ENCODE peak calls at places on chromosome 22, in seven cellular contexts. One of them, this sample, is unnamed.

GRCh38 chr22:38923463-38924196 is 33.8 kb upstream of the APOBEC3A start:
- DNase-seq in MM.1S: no peak
- DNase-seq in PC-9: peak; percentile 89
- DNase-seq in mammary epithelial cell: peak; percentile 83
- DNase-seq in sigmoid colon: peak; percentile 93
- DNase-seq in suprapubic skin: no peak
- DNase-seq in endodermal cell: peak; percentile 69
- DNase-seq in this sample: peak; percentile 82

GRCh38 chr22:29799217-29799680 is 32.1 kb downstream of the UQCR10 start:
- DNase-seq in mammary epithelial cell: peak; percentile 87
- DNase-seq in sigmoid colon: peak; percentile 94
- DNase-seq in PC-9: peak; percentile 98
- DNase-seq in suprapubic skin: peak; percentile 95
- DNase-seq in MM.1S: no peak
- DNase-seq in endodermal cell: no peak
- DNase-seq in this sample: peak; percentile 90

GRCh38 chr22:42473484-42474193 is 41.4 kb upstream of the NFAM1 start:
- DNase-seq in endodermal cell: no peak
- DNase-seq in MM.1S: peak; percentile 44
- DNase-seq in mammary epithelial cell: peak; percentile 53
- DNase-seq in suprapubic skin: no peak
- DNase-seq in sigmoid colon: no peak
- DNase-seq in PC-9: peak; percentile 64
- DNase-seq in this sample: no peak

GRCh38 chr22:40557972-40558371 is 78.5 kb downstream of the MRTFA start:
- DNase-seq in sigmoid colon: no peak
- DNase-seq in suprapubic skin: no peak
- DNase-seq in MM.1S: no peak
- DNase-seq in PC-9: no peak
- DNase-seq in mammary epithelial cell: no peak
- DNase-seq in endodermal cell: no peak
- DNase-seq in this sample: no peak

GRCh38 chr22:42695294-42695693 is 25.4 kb downstream of the A4GALT start:
- DNase-seq in mammary epithelial cell: no peak
- DNase-seq in endodermal cell: no peak
- DNase-seq in suprapubic skin: no peak
- DNase-seq in PC-9: no peak
- DNase-seq in sigmoid colon: no peak
- DNase-seq in MM.1S: no peak
- DNase-seq in this sample: no peak

GRCh38 chr22:30675436-30675835 is 7.8 kb upstream of the DUSP18 start:
- DNase-seq in endodermal cell: no peak
- DNase-seq in mammary epithelial cell: no peak
- DNase-seq in sigmoid colon: no peak
- DNase-seq in suprapubic skin: no peak
- DNase-seq in PC-9: no peak
- DNase-seq in MM.1S: no peak
- DNase-seq in this sample: no peak

GRCh38 chr22:40415531-40416266 is 45.3 kb downstream of the SGSM3 start:
- DNase-seq in suprapubic skin: no peak
- DNase-seq in sigmoid colon: no peak
- DNase-seq in MM.1S: no peak
- DNase-seq in endodermal cell: no peak
- DNase-seq in PC-9: no peak
- DNase-seq in mammary epithelial cell: no peak
- DNase-seq in this sample: no peak

GRCh38 chr22:39999144-39999757 is 4.5 kb downstream of the FAM83F start:
- DNase-seq in endodermal cell: no peak
- DNase-seq in MM.1S: no peak
- DNase-seq in sigmoid colon: no peak
- DNase-seq in PC-9: no peak
- DNase-seq in suprapubic skin: no peak
- DNase-seq in mammary epithelial cell: no peak
- DNase-seq in this sample: peak; percentile 41

GRCh38 chr22:33861216-33861875 is 58.9 kb downstream of the LARGE1 start:
- DNase-seq in PC-9: no peak
- DNase-seq in MM.1S: no peak
- DNase-seq in mammary epithelial cell: no peak
- DNase-seq in sigmoid colon: no peak
- DNase-seq in suprapubic skin: no peak
- DNase-seq in endodermal cell: no peak
- DNase-seq in this sample: no peak

GRCh38 chr22:20217563-20217962 is 50.6 kb downstream of the RTN4R start:
- DNase-seq in PC-9: no peak
- DNase-seq in sigmoid colon: no peak
- DNase-seq in endodermal cell: no peak
- DNase-seq in MM.1S: no peak
- DNase-seq in suprapubic skin: no peak
- DNase-seq in mammary epithelial cell: no peak
- DNase-seq in this sample: no peak

GRCh38 chr22:48305726-48306235 is 1521.9 kb downstream of the BRD1 start:
- DNase-seq in sigmoid colon: no peak
- DNase-seq in suprapubic skin: no peak
- DNase-seq in endodermal cell: no peak
- DNase-seq in mammary epithelial cell: no peak
- DNase-seq in MM.1S: no peak
- DNase-seq in PC-9: no peak
- DNase-seq in this sample: no peak

GRCh38 chr22:20015971-20016733 is 471 bp downstream of the ARVCF start:
- DNase-seq in endodermal cell: peak; percentile 83
- DNase-seq in sigmoid colon: peak; percentile 72
- DNase-seq in suprapubic skin: no peak
- DNase-seq in mammary epithelial cell: no peak
- DNase-seq in PC-9: no peak
- DNase-seq in MM.1S: no peak
- DNase-seq in this sample: no peak

GRCh38 chr22:41197808-41198585 is 7.1 kb upstream of the L3MBTL2 start:
- DNase-seq in suprapubic skin: no peak
- DNase-seq in endodermal cell: peak; percentile 66
- DNase-seq in PC-9: peak; percentile 62
- DNase-seq in mammary epithelial cell: no peak
- DNase-seq in sigmoid colon: no peak
- DNase-seq in MM.1S: peak; percentile 55
- DNase-seq in this sample: no peak

GRCh38 chr22:21009638-21010425 is 5.1 kb upstream of the P2RX6 start:
- DNase-seq in mammary epithelial cell: peak; percentile 58
- DNase-seq in PC-9: peak; percentile 44
- DNase-seq in endodermal cell: peak; percentile 85
- DNase-seq in suprapubic skin: no peak
- DNase-seq in MM.1S: peak; percentile 66
- DNase-seq in sigmoid colon: no peak
- DNase-seq in this sample: no peak

GRCh38 chr22:29231971-29232959 is 26.6 kb downstream of the EMID1 start:
- DNase-seq in sigmoid colon: peak; percentile 76
- DNase-seq in PC-9: no peak
- DNase-seq in mammary epithelial cell: no peak
- DNase-seq in endodermal cell: no peak
- DNase-seq in suprapubic skin: no peak
- DNase-seq in MM.1S: no peak
- DNase-seq in this sample: peak; percentile 74

GRCh38 chr22:26763633-26764295 is 106.4 kb downstream of the MIAT start:
- DNase-seq in suprapubic skin: no peak
- DNase-seq in MM.1S: no peak
- DNase-seq in PC-9: peak; percentile 37
- DNase-seq in mammary epithelial cell: peak; percentile 45
- DNase-seq in sigmoid colon: no peak
- DNase-seq in endodermal cell: peak; percentile 58
- DNase-seq in this sample: no peak

GRCh38 chr22:42425337-42425988 is 6.7 kb downstream of the NFAM1 start:
- DNase-seq in endodermal cell: peak; percentile 50
- DNase-seq in sigmoid colon: peak; percentile 87
- DNase-seq in suprapubic skin: no peak
- DNase-seq in MM.1S: no peak
- DNase-seq in mammary epithelial cell: peak; percentile 66
- DNase-seq in PC-9: no peak
- DNase-seq in this sample: no peak

GRCh38 chr22:38751422-38752346 is 4.1 kb downstream of the SUN2 start:
- DNase-seq in sigmoid colon: no peak
- DNase-seq in suprapubic skin: no peak
- DNase-seq in PC-9: peak; percentile 62
- DNase-seq in endodermal cell: no peak
- DNase-seq in MM.1S: peak; percentile 92
- DNase-seq in mammary epithelial cell: peak; percentile 87
- DNase-seq in this sample: no peak

GRCh38 chr22:43013355-43014061 is 1.4 kb downstream of the PACSIN2 start:
- DNase-seq in suprapubic skin: no peak
- DNase-seq in endodermal cell: no peak
- DNase-seq in MM.1S: no peak
- DNase-seq in PC-9: peak; percentile 75
- DNase-seq in mammary epithelial cell: peak; percentile 56
- DNase-seq in sigmoid colon: no peak
- DNase-seq in this sample: no peak

GRCh38 chr22:48942698-48943566 is 884.7 kb downstream of the BRD1 start:
- DNase-seq in mammary epithelial cell: no peak
- DNase-seq in endodermal cell: peak; percentile 27
- DNase-seq in suprapubic skin: peak; percentile 64
- DNase-seq in sigmoid colon: peak; percentile 24
- DNase-seq in MM.1S: no peak
- DNase-seq in PC-9: no peak
- DNase-seq in this sample: peak; percentile 59

DNA sequence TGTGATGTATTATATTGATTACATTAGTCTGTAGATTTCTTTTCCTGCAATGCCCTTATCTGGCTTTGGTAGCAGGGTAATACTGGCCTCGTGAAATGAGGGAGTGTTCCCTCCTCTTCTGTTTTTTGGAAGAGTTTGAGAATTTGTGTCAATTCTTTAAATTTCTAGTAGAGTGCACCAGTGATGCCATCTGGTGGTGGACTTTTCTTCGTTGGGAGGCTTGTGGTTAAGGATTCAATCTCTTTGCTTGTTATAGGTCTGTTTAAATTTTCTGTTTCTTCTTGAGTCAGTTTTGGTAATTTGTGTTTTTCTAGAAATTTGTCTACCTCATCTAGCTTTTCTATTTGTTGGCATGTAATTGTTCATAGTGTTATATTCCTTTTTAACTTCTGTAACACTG is 18.9 kb downstream of the SHANK3 start:
- DNase-seq in endodermal cell: peak; percentile 59
- DNase-seq in PC-9: no peak
- DNase-seq in suprapubic skin: no peak
- DNase-seq in sigmoid colon: no peak
- DNase-seq in MM.1S: peak; percentile 54
- DNase-seq in mammary epithelial cell: peak; percentile 28
- DNase-seq in this sample: no peak
- TF ChIP-seq CTCF in endodermal cell: peak; percentile 82
- TF ChIP-seq CTCF in PC-9: peak; percentile 89
- TF ChIP-seq CTCF in suprapubic skin: no peak
- TF ChIP-seq CTCF in sigmoid colon: no peak
- TF ChIP-seq CTCF in MM.1S: peak; percentile 67
- TF ChIP-seq CTCF in mammary epithelial cell: peak; percentile 72
- TF ChIP-seq CTCF in this sample: no peak

DNA sequence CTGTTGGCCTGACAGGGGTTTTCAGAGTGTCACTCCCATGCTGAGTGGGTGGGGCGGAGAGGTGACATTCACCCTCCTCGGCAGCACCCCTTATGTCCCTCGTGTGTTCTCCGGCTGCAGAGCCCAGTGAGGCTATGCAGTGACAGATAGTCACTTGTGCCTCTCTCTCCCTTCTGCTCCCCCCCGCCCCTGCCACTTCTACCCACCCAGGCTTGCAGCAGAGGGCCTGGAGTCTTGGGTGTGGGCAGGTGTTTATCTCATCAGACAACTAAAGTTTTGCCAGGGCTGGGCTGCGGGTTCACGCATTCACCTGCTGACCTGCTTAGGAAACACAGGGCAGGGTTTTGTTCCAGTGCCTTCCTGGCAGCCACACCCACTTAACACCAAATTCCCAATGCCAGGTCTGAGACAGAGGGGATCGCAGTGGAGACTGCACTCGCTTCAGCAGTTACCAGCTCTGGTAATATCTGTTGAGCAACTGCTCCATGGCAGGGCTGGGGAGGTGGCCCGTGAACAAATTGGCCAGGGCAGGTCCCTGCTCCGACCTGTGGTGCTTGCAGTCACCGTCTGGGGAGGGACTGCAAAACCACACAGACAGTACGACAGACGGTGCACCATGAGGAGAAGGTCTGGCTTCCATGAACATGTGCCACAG is 50.5 kb upstream of the ADA2 start:
- DNase-seq in mammary epithelial cell: no peak
- DNase-seq in sigmoid colon: no peak
- DNase-seq in MM.1S: no peak
- DNase-seq in suprapubic skin: no peak
- DNase-seq in endodermal cell: peak; percentile 64
- DNase-seq in PC-9: no peak
- DNase-seq in this sample: no peak
- H3K27ac ChIP-seq in mammary epithelial cell: no peak overlapping the region
- H3K27ac ChIP-seq in sigmoid colon: no peak overlapping the region
- H3K27ac ChIP-seq in MM.1S: no peak overlapping the region
- H3K27ac ChIP-seq in suprapubic skin: no peak overlapping the region
- H3K27ac ChIP-seq in endodermal cell: no peak overlapping the region
- H3K27ac ChIP-seq in PC-9: no peak overlapping the region
- H3K27ac ChIP-seq in this sample: no peak overlapping the region

GRCh38 chr22:36773935-36774334 is 2.0 kb downstream of the IFT27 start:
- DNase-seq in suprapubic skin: no peak
- DNase-seq in PC-9: peak; percentile 56
- DNase-seq in MM.1S: peak; percentile 15
- DNase-seq in sigmoid colon: no peak
- DNase-seq in endodermal cell: no peak
- DNase-seq in mammary epithelial cell: peak; percentile 31
- DNase-seq in this sample: no peak
- TF ChIP-seq CTCF in suprapubic skin: peak; percentile 39
- TF ChIP-seq CTCF in PC-9: peak; percentile 70
- TF ChIP-seq CTCF in MM.1S: peak; percentile 41
- TF ChIP-seq CTCF in sigmoid colon: no peak
- TF ChIP-seq CTCF in endodermal cell: peak; percentile 68
- TF ChIP-seq CTCF in mammary epithelial cell: peak; percentile 54
- TF ChIP-seq CTCF in this sample: no peak

DNA sequence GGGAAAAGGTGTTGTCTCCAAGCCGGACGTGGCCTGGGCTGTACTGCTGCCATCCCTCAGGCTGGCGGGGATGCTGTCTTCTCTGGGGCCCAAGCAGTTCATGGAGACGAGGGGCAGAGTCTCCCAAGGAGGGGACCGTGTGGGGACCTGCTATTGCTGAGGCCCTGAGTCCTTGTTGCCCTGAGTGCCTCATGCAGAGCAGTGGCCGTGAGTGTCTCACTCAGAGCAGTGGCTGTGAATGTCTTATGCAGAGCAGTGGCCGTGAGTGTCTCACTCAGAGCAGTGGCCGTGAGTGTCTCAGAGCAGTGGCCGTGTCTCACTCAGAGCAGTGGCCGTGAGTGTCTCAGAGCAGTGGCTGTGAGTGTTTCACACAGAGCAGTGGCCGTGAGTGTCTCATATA is 54.7 kb downstream of the GRAMD4 start:
- DNase-seq in PC-9: no peak
- DNase-seq in suprapubic skin: no peak
- DNase-seq in MM.1S: no peak
- DNase-seq in mammary epithelial cell: no peak
- DNase-seq in sigmoid colon: no peak
- DNase-seq in endodermal cell: no peak
- DNase-seq in this sample: no peak
- H3K27ac ChIP-seq in PC-9: no peak overlapping the region
- H3K27ac ChIP-seq in suprapubic skin: no peak overlapping the region
- H3K27ac ChIP-seq in MM.1S: no peak overlapping the region
- H3K27ac ChIP-seq in mammary epithelial cell: no peak overlapping the region
- H3K27ac ChIP-seq in sigmoid colon: no peak overlapping the region
- H3K27ac ChIP-seq in endodermal cell: no peak overlapping the region
- H3K27ac ChIP-seq in this sample: peak overlapping the region; percentile 2

GRCh38 chr22:16969508-16970327 is 38.3 kb downstream of the GAB4 start:
- DNase-seq in suprapubic skin: no peak
- DNase-seq in MM.1S: no peak
- DNase-seq in mammary epithelial cell: no peak
- DNase-seq in endodermal cell: no peak
- DNase-seq in PC-9: no peak
- DNase-seq in sigmoid colon: no peak
- DNase-seq in this sample: no peak
- TF ChIP-seq CTCF in suprapubic skin: no peak
- TF ChIP-seq CTCF in MM.1S: no peak
- TF ChIP-seq CTCF in mammary epithelial cell: no peak
- TF ChIP-seq CTCF in endodermal cell: no peak
- TF ChIP-seq CTCF in PC-9: no peak
- TF ChIP-seq CTCF in sigmoid colon: no peak
- TF ChIP-seq CTCF in this sample: no peak